ENCODE peak calls at places on chromosomes 11 and 22, in nine cellular contexts. R is GM23338; X is H9; S is SW480; Z is left cardiac atrium; P is IMR-90; K is activated naive CD4-positive, alpha-beta T cell treated with anti-CD3 and anti-CD28 coated beads, Interleukin-2, amount 50 U/mL, for 16 hours; A is posterior cingulate gyrus; V is head of caudate nucleus. J is an unnamed sample.

GRCh38 chr11:80327971-80328614 is 887.3 kb upstream of the TENM4 start:
- DNase-seq in R (peak), X (no peak), S (no peak), Z (no peak), P (no peak), K (no peak), A (no peak), V (no peak), J (no peak)

GRCh38 chr11:43868852-43869567 is 11.6 kb upstream of the ALKBH3 start:
- DNase-seq in R (no peak), X (no peak), S (peak), Z (no peak), P (peak), K (peak), A (no peak), V (peak), J (peak)

GRCh38 chr11:65425105-65425970 is 2.7 kb downstream of the NEAT1 start:
- DNase-seq in R (peak), X (peak), S (peak), Z (peak), P (peak), K (peak), A (no peak), V (no peak), J (peak)

GRCh38 chr11:69027704-69028372 is 14.8 kb upstream of the MRGPRF start:
- DNase-seq in R (no peak), X (no peak), S (no peak), Z (no peak), P (peak), K (no peak), A (no peak), V (no peak), J (peak)

GRCh38 chr11:13061294-13061990 is 52.3 kb downstream of the RASSF10 start:
- DNase-seq in R (no peak), X (no peak), S (peak), Z (no peak), P (no peak), K (no peak), A (no peak), V (no peak), J (peak)

GRCh38 chr11:33808228-33808828 is 34.0 kb upstream of the FBXO3 start:
- DNase-seq in R (peak), X (peak), S (peak), Z (peak), P (peak), K (peak), A (peak), V (peak), J (peak)

GRCh38 chr11:80838153-80838552 is 1397.3 kb upstream of the TENM4 start:
- DNase-seq in R (no peak), X (no peak), S (no peak), Z (no peak), P (no peak), K (no peak), A (no peak), V (no peak), J (no peak)

GRCh38 chr11:87290304-87290922 is 252.7 kb downstream of the TMEM135 start:
- DNase-seq in R (peak), X (no peak), S (peak), Z (no peak), P (peak), K (no peak), A (no peak), V (peak), J (peak)

GRCh38 chr11:1874406-1875092 is 17.1 kb downstream of the PRR33 start:
- DNase-seq in R (no peak), X (no peak), S (no peak), Z (peak), P (no peak), K (peak), A (peak), V (no peak), J (no peak)

GRCh38 chr11:126329644-126330200 is 25.8 kb upstream of the ST3GAL4 start:
- DNase-seq in R (no peak), X (no peak), S (no peak), Z (no peak), P (peak), K (no peak), A (no peak), V (no peak), J (no peak)

GRCh38 chr22:26442086-26442756 is 13.2 kb downstream of the ASPHD2 start:
- DNase-seq in R (peak), X (peak), S (no peak), Z (no peak), P (no peak), K (no peak), A (no peak), V (no peak), J (no peak)

GRCh38 chr11:130181295-130182272 is 22.0 kb downstream of the ST14 start:
- DNase-seq in R (no peak), X (no peak), S (peak), Z (no peak), P (peak), K (no peak), A (no peak), V (peak), J (peak)

J was measured in choroid plexus epithelial cell.